ENCODE peak calls at places on chromosomes 2 and 18, in six cellular contexts. L is astrocyte, Q is endothelial cell of umbilical vein, M is ovary, Z is GM23338, B is AG10803. S is an unnamed sample.
A peak's percentile ranks its signal among the peaks of the same experiment; 100 is the strongest.

GRCh38 chr18:23487738-23488625 is 15.3 kb upstream of the RMC1 start:
- DNase-seq in B (no peak), M (no peak), Z (peak; percentile 20), Q (peak; percentile 91), L (peak; percentile 21), S (no peak)

GRCh38 chr2:172299741-172300140 is 127.6 kb upstream of the ITGA6 start:
- DNase-seq in Q (peak; percentile 23), M (no peak), Z (no peak), L (peak; percentile 73), B (peak; percentile 52), S (no peak)

GRCh38 chr2:180507028-180507427 is 473.4 kb upstream of the UBE2E3 start:
- DNase-seq in Q (no peak), M (no peak), B (no peak), L (no peak), Z (no peak), S (peak; percentile 18)

GRCh38 chr2:106192752-106193490 is 1.2 kb downstream of the UXS1 start:
- DNase-seq in L (peak; percentile 76), Z (peak; percentile 48), M (no peak), Q (peak; percentile 68), B (peak; percentile 96), S (peak; percentile 59)

GRCh38 chr2:46006634-46007033 is 290.6 kb upstream of the EPAS1 start:
- DNase-seq in L (no peak), M (no peak), Q (no peak), B (no peak), Z (no peak), S (no peak)

GRCh38 chr2:233486357-233486756 is 80.2 kb downstream of the USP40 start:
- DNase-seq in M (no peak), Q (no peak), L (no peak), B (no peak), Z (no peak), S (no peak)

GRCh38 chr2:39648574-39648973 is 17.1 kb upstream of the TMEM178A start:
- DNase-seq in B (no peak), M (no peak), L (no peak), Q (no peak), Z (no peak), S (no peak)

GRCh38 chr18:78818961-78819360 is 160.7 kb upstream of the SALL3 start:
- DNase-seq in Z (no peak), M (no peak), B (no peak), L (no peak), Q (no peak), S (no peak)

GRCh38 chr2:59899692-59900091 is 653.8 kb downstream of the BCL11A start:
- DNase-seq in Z (no peak), L (no peak), Q (no peak), M (no peak), B (no peak), S (no peak)

GRCh38 chr18:37754141-37754540 is 188.5 kb upstream of the CELF4 start:
- DNase-seq in B (no peak), Z (no peak), M (no peak), L (no peak), Q (no peak), S (no peak)

GRCh38 chr2:17976871-17977746 is 98.6 kb downstream of the KCNS3 start:
- DNase-seq in B (peak; percentile 98), M (no peak), L (peak; percentile 100), Z (no peak), Q (no peak), S (peak; percentile 97)

GRCh38 chr2:31238906-31239841 is 5.2 kb downstream of the EHD3 start:
- DNase-seq in Z (no peak), M (no peak), Q (no peak), B (no peak), L (no peak), S (no peak)

GRCh38 chr2:68737717-68738116 is 3.1 kb downstream of the ARHGAP25 start:
- DNase-seq in M (no peak), L (no peak), B (no peak), Q (no peak), Z (no peak), S (no peak)

GRCh38 chr2:217746741-217747287 is 256.0 kb downstream of the TNS1 start:
- DNase-seq in L (peak; percentile 72), Z (no peak), B (no peak), M (no peak), Q (peak; percentile 31), S (no peak)

GRCh38 chr2:85390941-85391669 is 19.1 kb downstream of the CAPG start:
- DNase-seq in M (peak; percentile 46), Q (peak; percentile 38), Z (peak; percentile 85), B (peak; percentile 33), L (no peak), S (no peak)

GRCh38 chr2:32355976-32356734 is 668 bp upstream of the BIRC6 start:
- DNase-seq in B (no peak), Q (no peak), M (no peak), Z (no peak), L (peak; percentile 47), S (no peak)

GRCh38 chr2:11391941-11392266 is 47.5 kb upstream of the ROCK2 start:
- DNase-seq in M (no peak), L (no peak), B (no peak), Z (no peak), Q (no peak), S (no peak)

GRCh38 chr2:222399038-222399783 is 25.1 kb upstream of the SGPP2 start:
- DNase-seq in B (no peak), Q (no peak), M (no peak), L (no peak), Z (no peak), S (no peak)

GRCh38 chr2:96625571-96626552 is 12.2 kb downstream of the KANSL3 start:
- DNase-seq in M (no peak), Q (peak; percentile 57), Z (no peak), L (peak; percentile 22), B (no peak), S (no peak)

GRCh38 chr2:238864207-238865014 is 16.5 kb downstream of the TWIST2 start:
- DNase-seq in Q (peak; percentile 96), B (peak; percentile 99), L (peak; percentile 99), M (peak; percentile 84), Z (peak; percentile 76), S (peak; percentile 100)

GRCh38 chr2:213238753-213239591 is 45.3 kb upstream of the SPAG16 start:
- DNase-seq in Q (peak; percentile 17), B (peak; percentile 95), L (peak; percentile 95), M (no peak), Z (no peak), S (peak; percentile 76)

GRCh38 chr2:105180491-105180972 is 61.0 kb upstream of the GPR45 start:
- DNase-seq in Z (no peak), L (no peak), M (no peak), Q (no peak), B (no peak), S (no peak)

GRCh38 chr2:105177546-105178254 is 63.8 kb upstream of the GPR45 start:
- DNase-seq in Q (no peak), Z (peak; percentile 44), M (no peak), L (no peak), B (no peak), S (no peak)

GRCh38 chr2:105181282-105181681 is 60.3 kb upstream of the GPR45 start:
- DNase-seq in M (no peak), Z (no peak), Q (no peak), B (no peak), L (no peak), S (no peak)

GRCh38 chr2:105177008-105177407 is 64.5 kb upstream of the GPR45 start:
- DNase-seq in Q (no peak), L (no peak), Z (no peak), M (no peak), B (no peak), S (no peak)

DNA sequence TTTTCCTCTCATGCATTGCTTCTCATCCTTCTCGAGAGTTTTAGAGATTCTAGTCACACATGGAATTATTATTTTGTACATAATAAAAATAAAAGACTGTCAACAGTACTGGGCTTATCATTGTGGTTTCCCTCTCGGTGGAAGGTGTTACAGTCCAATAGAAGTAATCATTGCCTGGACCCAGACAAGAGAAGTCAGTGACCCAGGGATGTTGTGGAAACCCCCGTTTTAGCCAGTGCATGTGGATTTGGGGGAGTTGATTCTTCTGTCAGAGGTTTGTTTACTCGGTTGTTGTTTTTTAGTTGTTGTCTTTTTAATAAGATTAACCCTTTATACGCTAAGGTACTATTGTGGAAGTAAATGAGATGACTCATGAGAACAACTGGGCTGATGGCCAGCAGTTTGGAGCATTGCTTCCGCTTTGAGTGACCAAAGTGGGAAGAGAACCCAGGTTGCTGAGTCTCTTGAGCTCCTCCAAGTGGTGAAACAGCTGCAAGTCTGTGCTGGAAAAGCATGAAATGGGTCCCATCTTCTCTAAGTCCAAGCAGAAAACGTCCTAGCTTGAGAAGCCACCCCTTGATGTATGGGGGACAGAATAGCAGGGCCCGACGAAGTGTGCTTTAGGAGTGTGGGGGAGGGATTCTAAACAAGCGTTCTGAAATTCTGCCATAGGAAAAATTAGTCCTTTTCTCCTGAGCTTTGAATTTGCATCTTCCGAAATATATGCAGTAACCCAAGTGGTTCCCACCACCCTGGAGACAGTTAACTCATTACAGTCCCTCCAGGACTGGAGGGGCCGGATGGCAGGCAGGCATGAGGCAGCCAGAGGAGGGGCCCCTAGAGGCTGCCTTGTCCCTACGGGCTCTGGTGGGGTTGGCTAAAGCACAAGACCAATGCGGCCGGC is 61.8 kb upstream of the GPR45 start:
- DNase-seq in L (peak; percentile 79), Q (peak; percentile 77), B (peak; percentile 59), Z (peak; percentile 68), M (no peak), S (peak; percentile 77)
- TF ChIP-seq CTCF in L (peak; percentile 65), Q (peak; percentile 64), B (peak; percentile 55), Z (peak; percentile 54), M (no peak), S (peak; percentile 71)

GRCh38 chr2:153163055-153163454 is 315.5 kb downstream of the RPRM start:
- DNase-seq in M (no peak), B (no peak), L (peak; percentile 2), Q (no peak), Z (peak; percentile 89), S (no peak)
- TF ChIP-seq CTCF in M (no peak), B (no peak), L (peak; percentile 28), Q (no peak), Z (peak; percentile 84), S (peak; percentile 30)

GRCh38 chr2:55952415-55952814 is 28.8 kb upstream of the EFEMP1 start:
- DNase-seq in M (no peak), Q (no peak), B (no peak), L (peak; percentile 12), Z (no peak), S (no peak)
- TF ChIP-seq CTCF in M (no peak), Q (no peak), B (no peak), L (no peak), Z (no peak), S (no peak)

DNA sequence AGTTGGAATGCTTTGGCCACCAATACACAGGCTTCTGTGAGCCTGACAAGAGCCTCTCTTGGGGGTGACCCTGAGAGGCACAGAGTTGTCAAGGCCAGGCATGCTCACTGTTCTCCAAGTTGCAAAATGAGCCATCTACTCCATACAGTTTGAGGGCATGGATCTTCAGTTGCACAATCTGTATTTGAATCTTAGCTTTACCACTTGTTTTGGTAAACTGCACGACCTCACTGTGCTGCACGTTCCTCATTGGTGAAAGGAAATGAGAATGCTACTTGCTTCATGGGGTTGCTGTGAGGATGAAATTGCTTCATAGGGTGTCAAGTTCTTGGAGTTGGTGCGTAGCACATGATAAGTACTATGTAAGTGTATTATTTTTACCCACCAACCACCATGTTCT is 12.0 kb upstream of the HAAO start:
- DNase-seq in Q (no peak), B (peak; percentile 53), Z (no peak), M (no peak), L (no peak), S (no peak)
- TF ChIP-seq CTCF in Q (no peak), B (no peak), Z (no peak), M (no peak), L (no peak), S (no peak)

S was measured in HFFc6.